ENCODE peak calls at places on chromosomes 2 and 18, in nine cellular contexts. Z is endodermal cell; T is IMR-90; K is H9; R is kidney; Q is activated CD8-positive, alpha-beta T cell treated with anti-CD3 and anti-CD28 coated beads for 36 hours; F is WTC11; C is GM10248; W is AG04450. M is an unnamed sample.

GRCh38 chr2:203446071-203446481 is 89.0 kb downstream of the RAPH1 start:
- DNase-seq in Z (no peak), T (peak), K (no peak), R (no peak), Q (no peak), F (no peak), C (no peak), W (no peak), M (no peak)

GRCh38 chr2:200635251-200635650 is 49.4 kb downstream of the AOX1 start:
- DNase-seq in Z (no peak), T (no peak), K (no peak), R (no peak), Q (no peak), F (no peak), C (no peak), W (no peak), M (no peak)

GRCh38 chr2:128300621-128301020 is 18.0 kb downstream of the HS6ST1 start:
- DNase-seq in Z (no peak), T (peak), K (no peak), R (peak), Q (no peak), F (no peak), C (no peak), W (no peak), M (no peak)

GRCh38 chr18:26863122-26863879 is 2.2 kb downstream of the AQP4 start:
- DNase-seq in Z (peak), T (no peak), K (peak), R (peak), Q (no peak), F (peak), C (no peak), W (no peak), M (no peak)

GRCh38 chr2:220743203-220743602 is 828.9 kb downstream of the EPHA4 start:
- DNase-seq in Z (no peak), T (no peak), K (no peak), R (no peak), Q (no peak), F (no peak), C (no peak), W (no peak), M (no peak)

GRCh38 chr2:60552096-60552850 is 1.2 kb downstream of the BCL11A start:
- DNase-seq in Z (peak), T (no peak), K (peak), R (no peak), Q (peak), F (peak), C (no peak), W (no peak), M (no peak)

GRCh38 chr18:6569813-6570212 is 155.1 kb upstream of the L3MBTL4 start:
- DNase-seq in Z (no peak), T (no peak), K (no peak), R (no peak), Q (no peak), F (no peak), C (no peak), W (no peak), M (no peak)

GRCh38 chr2:240603081-240603835 is 16.7 kb downstream of the CAPN10 start:
- DNase-seq in Z (no peak), T (no peak), K (no peak), R (peak), Q (no peak), F (no peak), C (no peak), W (no peak), M (no peak)

GRCh38 chr2:82839046-82839445 is 1620.0 kb downstream of the SUCLG1 start:
- DNase-seq in Z (no peak), T (no peak), K (no peak), R (no peak), Q (no peak), F (no peak), C (no peak), W (no peak), M (no peak)

GRCh38 chr2:37544617-37545031 is 126.8 kb downstream of the CDC42EP3 start:
- DNase-seq in Z (no peak), T (no peak), K (no peak), R (no peak), Q (no peak), F (no peak), C (no peak), W (no peak), M (no peak)

GRCh38 chr2:193584001-193584400 is 1389.3 kb upstream of the TMEFF2 start:
- DNase-seq in Z (peak), T (peak), K (peak), R (no peak), Q (no peak), F (peak), C (no peak), W (no peak), M (no peak)

GRCh38 chr2:219002395-219003266 is 9.4 kb upstream of the CRYBA2 start:
- DNase-seq in Z (peak), T (no peak), K (peak), R (peak), Q (peak), F (peak), C (peak), W (no peak), M (peak)

GRCh38 chr2:69366-70344 is 23.4 kb upstream of the FAM110C start:
- DNase-seq in Z (peak), T (no peak), K (peak), R (peak), Q (no peak), F (no peak), C (no peak), W (no peak), M (no peak)

GRCh38 chr18:40079786-40080185 is 1875.2 kb upstream of the PIK3C3 start:
- DNase-seq in Z (no peak), T (no peak), K (no peak), R (no peak), Q (no peak), F (no peak), C (no peak), W (no peak), M (no peak)

GRCh38 chr2:45879406-45879805 is 227.9 kb downstream of the PRKCE start:
- DNase-seq in Z (no peak), T (no peak), K (peak), R (no peak), Q (no peak), F (no peak), C (no peak), W (no peak), M (no peak)

GRCh38 chr2:27581417-27582128 is 1.3 kb upstream of the ZNF512 start:
- DNase-seq in Z (no peak), T (no peak), K (no peak), R (no peak), Q (no peak), F (no peak), C (no peak), W (no peak), M (no peak)

GRCh38 chr2:1817256-1818127 is 73.2 kb upstream of the PXDN start:
- DNase-seq in Z (peak), T (peak), K (peak), R (peak), Q (peak), F (peak), C (peak), W (peak), M (peak)

GRCh38 chr2:59961733-59962132 is 591.7 kb downstream of the BCL11A start:
- DNase-seq in Z (no peak), T (no peak), K (no peak), R (no peak), Q (no peak), F (no peak), C (no peak), W (no peak), M (no peak)

GRCh38 chr18:56716692-56717146 is 65.6 kb downstream of the WDR7 start:
- DNase-seq in Z (no peak), T (no peak), K (no peak), R (no peak), Q (no peak), F (no peak), C (peak), W (no peak), M (peak)

GRCh38 chr2:234676109-234676858 is 179.4 kb upstream of the ARL4C start:
- DNase-seq in Z (peak), T (no peak), K (peak), R (no peak), Q (no peak), F (no peak), C (no peak), W (no peak), M (no peak)

GRCh38 chr2:221103930-221104329 is 468.2 kb downstream of the EPHA4 start:
- DNase-seq in Z (no peak), T (no peak), K (no peak), R (peak), Q (no peak), F (no peak), C (no peak), W (no peak), M (no peak)

GRCh38 chr2:174333502-174334277 is 1.1 kb upstream of the SP9 start:
- DNase-seq in Z (peak), T (no peak), K (peak), R (no peak), Q (peak), F (peak), C (no peak), W (no peak), M (peak)

GRCh38 chr18:26621161-26622026 is 73.0 kb upstream of the KCTD1 start:
- DNase-seq in Z (peak), T (no peak), K (peak), R (no peak), Q (peak), F (peak), C (peak), W (no peak), M (peak)

GRCh38 chr2:9753276-9753600 is 90.0 kb upstream of the TAF1B start:
- DNase-seq in Z (peak), T (peak), K (no peak), R (peak), Q (peak), F (no peak), C (peak), W (peak), M (peak)

GRCh38 chr2:158644139-158644538 is 151.0 kb upstream of the DAPL1 start:
- DNase-seq in Z (no peak), T (peak), K (no peak), R (no peak), Q (no peak), F (no peak), C (no peak), W (no peak), M (no peak)

GRCh38 chr18:36572135-36572856 is 256.5 kb downstream of the TPGS2 start:
- DNase-seq in Z (peak), T (peak), K (peak), R (no peak), Q (peak), F (peak), C (peak), W (no peak), M (no peak)

GRCh38 chr2:39696072-39696471 is 30.4 kb downstream of the TMEM178A start:
- DNase-seq in Z (no peak), T (peak), K (no peak), R (no peak), Q (no peak), F (no peak), C (no peak), W (peak), M (no peak)

GRCh38 chr2:217650716-217651360 is 352.0 kb downstream of the TNS1 start:
- DNase-seq in Z (peak), T (peak), K (peak), R (no peak), Q (peak), F (peak), C (peak), W (peak), M (peak)

GRCh38 chr2:234851451-234851850 is 100.4 kb upstream of the SH3BP4 start:
- DNase-seq in Z (no peak), T (no peak), K (no peak), R (no peak), Q (no peak), F (no peak), C (no peak), W (no peak), M (no peak)

GRCh38 chr2:18959952-18960717 is 370.8 kb upstream of the NT5C1B start:
- DNase-seq in Z (no peak), T (peak), K (no peak), R (no peak), Q (no peak), F (no peak), C (no peak), W (no peak), M (no peak)

GRCh38 chr2:11370377-11371098 is 26.1 kb upstream of the ROCK2 start:
- DNase-seq in Z (no peak), T (peak), K (no peak), R (no peak), Q (no peak), F (no peak), C (no peak), W (no peak), M (no peak)

GRCh38 chr2:68605939-68606338 is 37.4 kb upstream of the PROKR1 start:
- DNase-seq in Z (no peak), T (no peak), K (no peak), R (no peak), Q (no peak), F (no peak), C (no peak), W (no peak), M (no peak)

GRCh38 chr2:9990735-9991134 is 39.2 kb downstream of the GRHL1 start:
- DNase-seq in Z (no peak), T (no peak), K (no peak), R (peak), Q (no peak), F (no peak), C (no peak), W (no peak), M (no peak)

GRCh38 chr2:168530980-168531379 is 74.9 kb downstream of the CERS6 start:
- DNase-seq in Z (no peak), T (peak), K (no peak), R (no peak), Q (no peak), F (no peak), C (no peak), W (no peak), M (no peak)

GRCh38 chr2:156182132-156182531 is 150.4 kb downstream of the NR4A2 start:
- DNase-seq in Z (no peak), T (no peak), K (no peak), R (no peak), Q (no peak), F (no peak), C (no peak), W (no peak), M (no peak)

GRCh38 chr2:224594840-224595239 is 9.7 kb upstream of the CUL3 start:
- DNase-seq in Z (no peak), T (peak), K (no peak), R (no peak), Q (no peak), F (no peak), C (no peak), W (no peak), M (no peak)

GRCh38 chr2:68465081-68465916 is 1.8 kb downstream of the FBXO48 start:
- DNase-seq in Z (no peak), T (peak), K (no peak), R (no peak), Q (peak), F (no peak), C (no peak), W (no peak), M (no peak)

GRCh38 chr2:152171733-152172132 is 3.8 kb downstream of the STAM2 start:
- DNase-seq in Z (no peak), T (no peak), K (no peak), R (no peak), Q (no peak), F (no peak), C (no peak), W (no peak), M (no peak)

DNA sequence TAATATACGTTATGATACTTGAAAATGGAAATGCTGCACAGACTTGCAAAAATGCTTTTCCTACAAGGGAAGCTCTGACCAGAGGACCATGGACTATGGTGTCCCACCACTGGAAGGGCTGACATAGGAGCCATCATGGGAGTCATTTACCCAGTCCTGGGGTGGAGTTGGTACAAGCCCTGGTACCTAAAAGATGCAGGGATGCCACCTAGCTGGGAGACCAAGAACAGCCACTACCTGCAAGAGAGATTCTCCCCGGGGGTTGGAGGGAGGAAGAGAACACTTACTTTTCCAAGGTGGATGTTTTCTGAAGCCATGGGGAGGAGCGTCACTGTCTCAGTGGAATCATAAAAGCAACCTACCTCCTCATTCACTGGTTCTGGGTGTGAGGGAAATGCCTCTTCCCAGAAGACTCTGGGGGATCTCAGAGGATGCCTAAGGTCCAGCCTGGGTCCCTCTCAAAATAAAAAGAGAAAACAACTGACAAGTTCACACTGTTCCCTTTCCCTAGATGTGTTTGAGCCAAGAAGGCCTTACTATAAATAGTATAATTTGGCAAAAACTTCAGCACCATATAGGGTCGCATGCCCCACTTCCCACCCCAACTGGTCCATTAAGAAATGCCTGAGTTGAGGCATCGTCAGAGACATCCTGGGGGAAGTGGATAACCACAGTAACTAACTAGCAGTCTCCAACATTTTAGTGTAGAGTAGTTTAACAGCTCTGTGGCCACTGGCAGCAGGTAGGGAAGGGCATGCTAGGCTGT is 39.9 kb downstream of the REEP1 start:
- DNase-seq in Z (no peak), T (no peak), K (peak), R (no peak), Q (peak), F (peak), C (peak), W (no peak), M (peak)
- TF ChIP-seq CTCF in Z (peak), T (peak), K (peak), R (peak), Q (no peak), F (no peak), C (no peak), W (no peak), M (peak)

GRCh38 chr18:67705748-67706147 is 189.2 kb upstream of the DSEL start:
- DNase-seq in Z (peak), T (no peak), K (no peak), R (no peak), Q (no peak), F (no peak), C (no peak), W (no peak), M (no peak)

GRCh38 chr18:67715567-67715966 is 199.0 kb upstream of the DSEL start:
- DNase-seq in Z (no peak), T (no peak), K (no peak), R (no peak), Q (no peak), F (no peak), C (no peak), W (no peak), M (no peak)

DNA sequence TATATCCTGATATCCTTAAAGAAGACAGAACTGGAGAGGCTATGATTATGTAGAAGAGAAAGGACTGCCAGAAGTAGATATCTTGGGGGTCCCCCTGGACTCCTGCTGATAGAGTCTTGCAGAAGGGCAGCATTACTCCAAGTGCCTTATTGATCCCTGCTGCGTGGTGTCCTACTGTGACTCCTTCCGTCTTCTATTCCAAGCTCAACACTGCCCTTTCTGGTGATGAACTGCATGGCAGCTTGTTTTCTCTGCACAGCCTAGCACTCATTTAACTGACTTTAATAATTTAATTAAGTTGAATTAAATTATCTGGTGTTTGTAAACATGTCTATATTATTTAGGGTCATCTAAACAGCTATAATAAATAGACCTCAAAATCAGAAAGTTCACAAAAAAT is 194.1 kb upstream of the DSEL start:
- DNase-seq in Z (peak), T (no peak), K (no peak), R (no peak), Q (peak), F (peak), C (no peak), W (no peak), M (no peak)
- TF ChIP-seq CTCF in Z (peak), T (no peak), K (peak), R (peak), Q (no peak), F (peak), C (no peak), W (no peak), M (peak)

GRCh38 chr2:172462393-172463381 is 35.3 kb downstream of the ITGA6 start:
- DNase-seq in Z (no peak), T (no peak), K (no peak), R (no peak), Q (peak), F (no peak), C (peak), W (no peak), M (no peak)

GRCh38 chr2:172471168-172471567 is 43.8 kb downstream of the ITGA6 start:
- DNase-seq in Z (no peak), T (no peak), K (no peak), R (no peak), Q (no peak), F (no peak), C (no peak), W (no peak), M (no peak)

GRCh38 chr2:172464340-172465129 is 37.1 kb downstream of the ITGA6 start:
- DNase-seq in Z (no peak), T (no peak), K (no peak), R (no peak), Q (no peak), F (no peak), C (no peak), W (no peak), M (no peak)

GRCh38 chr2:172465417-172466334 is 38.3 kb downstream of the ITGA6 start:
- DNase-seq in Z (peak), T (peak), K (peak), R (no peak), Q (peak), F (peak), C (peak), W (peak), M (peak)

DNA sequence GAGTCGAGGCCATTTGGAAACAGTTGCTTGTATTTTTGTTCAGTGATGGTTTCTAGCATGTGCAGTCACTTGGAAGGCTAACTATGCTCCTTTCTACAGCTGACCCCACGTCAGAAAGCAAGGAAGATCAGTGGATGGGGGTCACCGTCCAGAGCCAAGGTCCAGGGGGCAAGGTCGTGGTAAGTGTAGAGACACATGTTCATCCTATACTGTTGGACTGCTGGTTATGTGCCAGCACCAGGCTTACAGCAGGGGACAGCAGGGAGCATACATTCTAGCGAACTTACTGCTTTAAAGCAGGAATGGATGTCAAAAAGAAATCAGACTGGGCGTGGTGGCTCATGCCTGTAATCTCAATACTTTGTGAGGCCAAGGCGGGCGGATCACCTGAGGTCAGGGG is 40.0 kb downstream of the ITGA6 start:
- DNase-seq in Z (no peak), T (no peak), K (no peak), R (no peak), Q (peak), F (no peak), C (no peak), W (no peak), M (no peak)
- TF ChIP-seq CTCF in Z (peak), T (peak), K (no peak), R (no peak), Q (no peak), F (no peak), C (no peak), W (no peak), M (peak)

GRCh38 chr18:70453058-70453775 is 164.4 kb downstream of the SOCS6 start:
- DNase-seq in Z (no peak), T (peak), K (no peak), R (no peak), Q (no peak), F (no peak), C (no peak), W (no peak), M (no peak)

GRCh38 chr18:70452501-70452900 is 163.7 kb downstream of the SOCS6 start:
- DNase-seq in Z (peak), T (no peak), K (peak), R (no peak), Q (no peak), F (no peak), C (no peak), W (no peak), M (no peak)

GRCh38 chr18:70454705-70455322 is 166.0 kb downstream of the SOCS6 start:
- DNase-seq in Z (no peak), T (peak), K (no peak), R (no peak), Q (peak), F (no peak), C (peak), W (peak), M (peak)

GRCh38 chr18:70448588-70448987 is 159.7 kb downstream of the SOCS6 start:
- DNase-seq in Z (no peak), T (no peak), K (no peak), R (no peak), Q (no peak), F (no peak), C (no peak), W (no peak), M (no peak)

GRCh38 chr18:70450658-70451253 is 161.9 kb downstream of the SOCS6 start:
- DNase-seq in Z (no peak), T (peak), K (no peak), R (no peak), Q (no peak), F (no peak), C (no peak), W (no peak), M (no peak)
- TF ChIP-seq CTCF in Z (peak), T (peak), K (peak), R (peak), Q (peak), F (peak), C (peak), W (peak), M (peak)

GRCh38 chr2:112658820-112659667 is 13.3 kb downstream of the SLC20A1 start:
- DNase-seq in Z (no peak), T (no peak), K (no peak), R (no peak), Q (no peak), F (no peak), C (no peak), W (no peak), M (no peak)
- TF ChIP-seq CTCF in Z (peak), T (no peak), K (no peak), R (no peak), Q (no peak), F (no peak), C (no peak), W (no peak), M (no peak)

M was measured in GM13976.